ENCODE peak calls at places on chromosome 4, in seven cellular contexts. O, Q, U, A, S, J and N are unnamed samples.
A peak's percentile ranks its signal among the peaks of the same experiment; 100 is the strongest.

GRCh38 chr4:181418491-181418890 is 824.7 kb upstream of the TENM3 start:
- DNase-seq in Q (no peak), O (no peak), S (no peak), J (no peak), A (no peak), U (no peak), N (no peak)

GRCh38 chr4:169315530-169316306 is 45.0 kb upstream of the SH3RF1 start:
- DNase-seq in J (no peak), A (no peak), O (no peak), Q (no peak), U (no peak), S (no peak), N (no peak)

GRCh38 chr4:88037447-88037846 is 30.0 kb downstream of the PKD2 start:
- DNase-seq in O (no peak), S (no peak), J (no peak), U (no peak), Q (no peak), A (no peak), N (no peak)

GRCh38 chr4:56326363-56326762 is 60.9 kb downstream of the AASDH start:
- DNase-seq in Q (no peak), J (no peak), O (no peak), U (no peak), A (no peak), S (no peak), N (no peak)

GRCh38 chr4:123599061-123599919 is 202.7 kb downstream of the SPRY1 start:
- DNase-seq in O (no peak), J (no peak), U (peak; percentile 95), S (no peak), Q (no peak), A (no peak), N (no peak)

GRCh38 chr4:166172619-166173018 is 299.6 kb downstream of the TLL1 start:
- DNase-seq in J (no peak), U (no peak), Q (no peak), O (no peak), A (no peak), S (no peak), N (no peak)

GRCh38 chr4:80266902-80267380 is 477 bp downstream of the FGF5 start:
- DNase-seq in O (peak; percentile 65), S (no peak), Q (no peak), U (no peak), A (no peak), J (peak; percentile 59), N (peak; percentile 2)

GRCh38 chr4:3851211-3851610 is 85.0 kb downstream of the ADRA2C start:
- DNase-seq in U (no peak), S (no peak), O (no peak), A (no peak), J (no peak), Q (no peak), N (no peak)

GRCh38 chr4:124953059-124953850 is 240.7 kb upstream of the ANKRD50 start:
- DNase-seq in O (no peak), A (no peak), J (no peak), Q (no peak), S (no peak), U (no peak), N (no peak)

DNA sequence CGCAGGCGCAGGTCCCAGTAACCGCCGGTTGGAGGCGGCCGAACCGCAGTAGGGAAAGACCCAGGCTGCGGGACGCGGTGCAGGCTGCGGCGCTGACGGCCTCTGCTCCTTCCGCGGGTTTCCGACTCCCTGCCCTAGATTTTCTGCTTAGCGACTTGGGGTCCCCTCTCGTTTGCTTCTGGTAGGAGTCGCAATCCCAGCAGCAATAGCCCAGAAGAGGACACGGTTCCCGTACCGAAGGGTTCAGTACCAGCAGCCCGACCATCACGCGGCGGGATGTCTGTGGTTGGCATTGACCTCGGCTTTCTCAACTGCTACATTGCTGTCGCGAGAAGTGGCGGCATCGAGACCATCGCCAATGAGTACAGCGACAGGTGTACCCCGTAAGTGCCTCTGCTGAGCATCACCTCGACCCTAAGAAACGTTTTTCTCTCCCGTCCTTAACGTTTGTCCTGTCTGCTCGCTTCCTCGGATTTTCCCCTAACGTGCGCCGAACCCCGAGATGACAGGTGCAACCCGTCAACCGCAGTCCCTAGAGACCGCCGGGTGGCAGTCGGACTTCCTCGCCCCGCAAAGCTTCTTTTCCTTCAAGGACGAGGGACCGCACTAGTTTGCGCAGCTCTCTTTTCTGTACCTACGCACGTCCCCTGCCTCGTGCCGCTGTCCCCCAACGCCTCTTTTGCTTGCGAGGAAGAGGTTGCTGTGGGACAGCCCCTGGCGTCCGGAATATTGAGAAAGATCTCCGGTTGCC is at the start of gene HSPA4L:
- DNase-seq in A (no peak), U (peak; percentile 68), O (no peak), Q (peak; percentile 49), J (no peak), S (peak; percentile 63), N (peak; percentile 37)
- TF ChIP-seq JUND in A (no peak), U (no peak), O (no peak), Q (no peak), J (no peak), S (no peak), N (no peak)

DNA sequence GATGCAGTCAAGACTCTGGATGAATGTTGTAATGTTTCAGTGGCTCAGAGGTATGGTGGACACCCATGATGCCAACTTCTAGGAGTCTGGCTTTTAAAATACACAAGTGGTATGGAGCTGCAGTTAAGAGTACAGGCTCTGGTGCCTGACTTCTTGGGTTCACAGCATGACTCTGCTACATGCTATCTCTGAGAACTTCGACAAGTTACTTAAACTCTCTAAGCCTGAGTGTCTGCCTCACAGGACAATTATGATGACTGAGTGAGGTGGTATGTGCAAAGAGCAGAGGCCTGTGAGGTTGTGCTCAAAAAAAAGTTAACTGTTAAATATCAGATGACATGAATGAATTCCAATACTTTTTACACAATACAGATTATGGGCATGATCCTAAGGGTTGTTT is 90.9 kb upstream of the SRD5A3 start:
- DNase-seq in U (no peak), Q (no peak), A (no peak), O (no peak), S (no peak), J (no peak), N (no peak)
- TF ChIP-seq JUND in U (no peak), Q (no peak), A (no peak), O (no peak), S (no peak), J (no peak), N (no peak)

GRCh38 chr4:118099106-118099505 is 64.8 kb downstream of the NDST3 start:
- DNase-seq in U (no peak), S (no peak), J (no peak), A (no peak), Q (no peak), O (no peak), N (no peak)

DNA sequence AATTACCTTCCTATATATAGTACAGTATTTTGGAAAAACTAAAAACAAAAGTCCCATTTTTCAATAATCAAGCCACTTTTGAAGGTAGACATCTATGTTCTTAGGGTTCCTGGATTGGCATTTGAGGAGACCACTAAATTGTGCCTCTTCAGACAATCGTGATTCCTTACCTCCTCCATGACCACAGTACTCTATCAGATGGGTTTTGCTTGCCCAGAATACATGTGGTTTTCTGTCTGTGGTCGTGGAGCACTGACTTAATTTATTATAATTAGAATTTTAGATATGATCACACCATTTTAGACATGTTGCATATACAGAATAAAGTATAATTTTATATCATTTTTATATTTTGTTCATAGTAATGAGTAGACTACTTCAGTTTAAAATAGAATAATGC is 67.9 kb downstream of the NDST3 start:
- DNase-seq in A (no peak), J (no peak), O (no peak), Q (no peak), U (no peak), S (no peak), N (no peak)
- TF ChIP-seq JUND in A (no peak), J (no peak), O (no peak), Q (no peak), U (no peak), S (no peak), N (no peak)

GRCh38 chr4:2277956-2278355 is 16.0 kb upstream of the MXD4 start:
- DNase-seq in Q (no peak), A (no peak), O (no peak), U (no peak), J (no peak), S (no peak), N (no peak)

GRCh38 chr4:2283199-2283711 is 21.3 kb upstream of the MXD4 start:
- DNase-seq in S (no peak), U (no peak), J (no peak), Q (no peak), A (no peak), O (no peak), N (no peak)

GRCh38 chr4:2281575-2282343 is 19.9 kb upstream of the MXD4 start:
- DNase-seq in U (no peak), J (no peak), O (no peak), S (no peak), A (no peak), Q (peak; percentile 41), N (no peak)

GRCh38 chr4:2284161-2284933 is 22.4 kb upstream of the MXD4 start:
- DNase-seq in O (no peak), Q (no peak), J (no peak), S (no peak), U (no peak), A (no peak), N (no peak)

DNA sequence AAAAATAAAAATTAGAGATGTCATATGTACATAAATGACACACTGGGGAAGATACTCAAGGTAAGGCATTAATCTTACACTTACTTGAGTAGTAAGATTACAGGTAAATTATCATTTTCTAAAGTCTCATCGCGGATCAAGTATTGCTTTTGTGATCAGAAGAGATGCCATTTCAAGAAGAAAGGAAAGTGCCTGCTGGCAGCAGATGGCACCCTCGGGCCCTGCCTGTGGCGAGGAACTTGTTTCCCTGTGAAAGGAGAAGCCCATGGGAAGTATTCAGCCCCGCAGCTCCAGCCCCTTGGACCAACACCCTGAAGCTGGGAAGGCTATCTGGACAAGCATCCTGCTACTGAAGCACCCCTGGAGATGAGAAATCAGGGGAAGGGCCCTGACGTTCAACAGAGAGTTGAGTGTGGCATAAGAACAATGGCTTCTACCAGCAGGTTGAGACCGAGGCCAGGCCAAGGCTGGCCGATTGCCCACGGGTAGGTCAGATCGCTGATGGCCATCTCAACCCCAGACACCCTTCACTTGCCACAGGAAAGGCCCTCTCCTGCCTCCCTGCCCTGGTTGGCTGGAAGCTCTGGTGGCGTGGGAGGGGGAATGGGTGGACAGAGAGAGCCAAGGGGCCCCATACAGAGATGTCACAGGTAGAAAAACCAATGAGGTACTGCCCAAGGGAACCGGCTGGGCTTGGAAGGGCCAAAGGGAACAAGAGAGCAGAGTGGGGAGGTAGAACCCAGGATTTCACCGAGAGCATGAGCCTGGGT is 18.8 kb upstream of the MXD4 start:
- DNase-seq in A (no peak), U (no peak), J (no peak), Q (no peak), O (no peak), S (no peak), N (peak; percentile 34)
- TF ChIP-seq JUND in A (no peak), U (no peak), J (no peak), Q (no peak), O (no peak), S (no peak), N (no peak)

GRCh38 chr4:189279188-189279587 is 661.5 kb upstream of the FRG1 start:
- DNase-seq in A (no peak), S (no peak), J (no peak), U (no peak), Q (no peak), O (no peak), N (no peak)
- TF ChIP-seq JUND in A (no peak), S (no peak), J (no peak), U (no peak), Q (no peak), O (no peak), N (no peak)

GRCh38 chr4:99383833-99384392 is 31.4 kb upstream of the ADH1C start:
- DNase-seq in O (no peak), S (no peak), Q (no peak), U (no peak), J (no peak), A (no peak), N (no peak)
- TF ChIP-seq JUND in O (no peak), S (no peak), Q (no peak), U (no peak), J (no peak), A (no peak), N (no peak)

GRCh38 chr4:145619639-145619996 is 433 bp downstream of the MMAA start:
- DNase-seq in J (peak; percentile 29), U (peak; percentile 81), A (no peak), S (peak; percentile 28), O (no peak), Q (peak; percentile 45), N (no peak)
- TF ChIP-seq JUND in J (no peak), U (no peak), A (no peak), S (no peak), O (no peak), Q (no peak), N (no peak)